ENCODE peak calls at places on chromosomes 12 and 14, in eight cellular contexts. G, J, S, K, P, F, B and H are unnamed samples. For H3K4me1 and H3K27me3, the result is how much of the 10 kb centered on the place peaks cover.

GRCh38 chr12:47867496-47867941 is 37.3 kb downstream of the VDR start:
- DNase-seq in S (peak), F (no peak), G (no peak), J (no peak), P (no peak), K (no peak), B (peak), H (peak)

GRCh38 chr12:26938660-26939185 is 453 bp downstream of the FGFR1OP2 start:
- DNase-seq in J (peak), S (no peak), K (no peak), G (no peak), P (peak), B (no peak), F (no peak), H (no peak)

GRCh38 chr12:49094966-49095365 is 365 bp upstream of the DHH start:
- DNase-seq in J (no peak), B (no peak), P (no peak), F (no peak), S (no peak), G (no peak), K (no peak), H (no peak)

GRCh38 chr14:75306917-75307699 is 28.5 kb downstream of the FOS start:
- DNase-seq in K (no peak), J (no peak), B (no peak), S (no peak), F (no peak), G (no peak), P (no peak), H (peak)

GRCh38 chr12:121861549-121862254 is 3.0 kb upstream of the HPD start:
- DNase-seq in B (peak), F (no peak), K (no peak), J (peak), S (peak), G (no peak), P (no peak), H (peak)

GRCh38 chr12:104457746-104458644 is 1.2 kb downstream of the CHST11 start:
- DNase-seq in B (no peak), S (peak), G (peak), J (no peak), P (no peak), K (no peak), F (peak), H (peak)

GRCh38 chr14:76957224-76957881 is 71.2 kb downstream of the IRF2BPL start:
- DNase-seq in G (no peak), K (no peak), P (no peak), B (no peak), S (no peak), J (no peak), F (no peak), H (no peak)

GRCh38 chr12:14048949-14049545 is 67.6 kb upstream of the GRIN2B start:
- DNase-seq in B (no peak), J (no peak), G (no peak), S (no peak), P (no peak), K (no peak), F (no peak), H (peak)

GRCh38 chr12:108793756-108794441 is 62.6 kb upstream of the CORO1C start:
- DNase-seq in S (no peak), B (peak), P (no peak), F (no peak), J (peak), G (peak), K (no peak), H (no peak)

GRCh38 chr14:77208266-77208978 is 26.8 kb downstream of the TMEM63C start:
- DNase-seq in F (peak), B (peak), P (peak), S (peak), G (peak), J (peak), K (no peak), H (peak)

GRCh38 chr12:88931598-88931997 is 351.3 kb upstream of the KITLG start:
- DNase-seq in B (no peak), S (peak), P (no peak), G (no peak), K (no peak), F (no peak), J (peak), H (no peak)

GRCh38 chr12:13913371-13913770 is 68.0 kb downstream of the GRIN2B start:
- DNase-seq in K (no peak), F (no peak), P (no peak), J (no peak), S (no peak), B (no peak), G (no peak), H (no peak)

GRCh38 chr12:111174283-111175108 is 194.4 kb downstream of the PHETA1 start:
- DNase-seq in J (no peak), B (peak), P (no peak), S (no peak), K (no peak), F (no peak), G (no peak), H (peak)

GRCh38 chr14:24353551-24354529 is 14.0 kb upstream of the RIPK3 start:
- DNase-seq in K (no peak), P (no peak), J (peak), G (peak), B (peak), F (no peak), S (peak), H (no peak)

GRCh38 chr14:56570295-56570694 is 9.3 kb upstream of the TMEM260 start:
- DNase-seq in G (no peak), K (no peak), P (no peak), J (no peak), B (no peak), S (no peak), F (no peak), H (no peak)

GRCh38 chr14:67269338-67270060 is 28.3 kb downstream of the PALS1 start:
- DNase-seq in B (peak), S (peak), K (no peak), F (no peak), G (no peak), P (no peak), J (no peak), H (no peak)

GRCh38 chr12:5268424-5269210 is 163.3 kb upstream of the NTF3 start:
- DNase-seq in G (no peak), F (no peak), J (no peak), K (no peak), S (no peak), B (no peak), P (no peak), H (no peak)

GRCh38 chr12:38921025-38921677 is 15.8 kb upstream of the CPNE8 start:
- DNase-seq in F (no peak), P (peak), G (peak), S (peak), K (no peak), J (peak), B (peak), H (peak)

GRCh38 chr12:57549909-57550627 is at the start of gene KIF5A:
- DNase-seq in K (no peak), S (peak), P (no peak), F (peak), J (no peak), B (no peak), G (peak), H (no peak)

GRCh38 chr12:11716794-11717532 is 67.5 kb downstream of the ETV6 start:
- DNase-seq in B (no peak), G (peak), F (no peak), K (no peak), S (peak), J (no peak), P (no peak), H (no peak)

GRCh38 chr12:98645572-98646067 is 530 bp downstream of the APAF1 start:
- DNase-seq in B (no peak), P (peak), K (peak), G (peak), F (peak), S (peak), J (no peak), H (peak)

GRCh38 chr12:76490763-76491162 is 68.8 kb downstream of the OSBPL8 start:
- DNase-seq in S (no peak), G (no peak), K (no peak), J (no peak), P (no peak), B (no peak), F (no peak), H (no peak)

GRCh38 chr12:11815397-11815796 is 165.9 kb downstream of the ETV6 start:
- DNase-seq in P (no peak), F (no peak), J (no peak), G (no peak), K (no peak), B (no peak), S (no peak), H (no peak)

GRCh38 chr12:113861708-113862312 is 104.3 kb downstream of the RBM19 start:
- DNase-seq in J (no peak), K (no peak), F (no peak), P (no peak), B (no peak), S (peak), G (no peak), H (no peak)

GRCh38 chr12:113860950-113861349 is 105.2 kb downstream of the RBM19 start:
- DNase-seq in F (no peak), J (no peak), B (peak), S (peak), G (no peak), P (no peak), K (no peak), H (no peak)

GRCh38 chr12:113860059-113860820 is 105.9 kb downstream of the RBM19 start:
- DNase-seq in K (no peak), P (no peak), G (no peak), S (no peak), J (no peak), F (no peak), B (no peak), H (no peak)

GRCh38 chr12:113857371-113857770 is 108.8 kb downstream of the RBM19 start:
- DNase-seq in F (no peak), J (no peak), P (no peak), S (no peak), K (no peak), G (no peak), B (no peak), H (no peak)

GRCh38 chr12:113858828-113859386 is 107.2 kb downstream of the RBM19 start:
- DNase-seq in K (no peak), B (no peak), P (no peak), F (no peak), G (no peak), S (no peak), J (no peak), H (no peak)
- H3K4me1 ChIP-seq in K (under half), B (under half), P (under half), F (under half), G (under half), S (under half), J (under half), H (under half)

GRCh38 chr14:105486333-105486973 is at the start of gene CRIP1:
- DNase-seq in P (no peak), J (no peak), S (no peak), B (no peak), F (no peak), K (no peak), G (no peak), H (no peak)

GRCh38 chr14:105484997-105485393 is 1.7 kb upstream of the CRIP1 start:
- DNase-seq in F (no peak), P (no peak), B (no peak), J (no peak), G (no peak), K (no peak), S (no peak), H (no peak)

GRCh38 chr14:105486974-105487448 is 325 bp downstream of the CRIP1 start:
- DNase-seq in J (no peak), P (no peak), K (no peak), B (no peak), S (no peak), G (peak), F (peak), H (no peak)

GRCh38 chr14:105484069-105484996 is 2.4 kb upstream of the CRIP1 start:
- DNase-seq in G (no peak), J (no peak), K (no peak), P (no peak), F (peak), S (peak), B (peak), H (no peak)

GRCh38 chr14:105485720-105486332 is 860 bp upstream of the CRIP1 start:
- DNase-seq in G (no peak), K (no peak), S (no peak), B (peak), P (no peak), J (peak), F (no peak), H (peak)
- H3K27me3 ChIP-seq in G (under half), K (under half), S (under half), B (under half), P (under half), J (under half), F (under half), H (under half)

GRCh38 chr14:69464379-69464778 is 20.1 kb upstream of the PLEKHD1 start:
- DNase-seq in K (no peak), B (peak), G (no peak), S (peak), J (no peak), F (no peak), P (no peak), H (no peak)
- H3K4me1 ChIP-seq in K (under half), B (under half), G (under half), S (under half), J (under half), F (under half), P (under half), H (under half)

GRCh38 chr14:101031721-101032120 is 128.2 kb upstream of the RTL1 start:
- DNase-seq in F (peak), P (no peak), J (no peak), G (no peak), K (no peak), B (no peak), S (no peak), H (no peak)

GRCh38 chr14:101031186-101031585 is 127.7 kb upstream of the RTL1 start:
- DNase-seq in K (no peak), P (no peak), S (no peak), F (peak), B (no peak), J (no peak), G (no peak), H (no peak)

GRCh38 chr14:101033006-101033405 is 129.5 kb upstream of the RTL1 start:
- DNase-seq in P (no peak), B (no peak), J (no peak), K (no peak), F (no peak), S (no peak), G (no peak), H (no peak)

GRCh38 chr14:101033446-101034165 is 130.1 kb upstream of the RTL1 start:
- DNase-seq in J (no peak), S (no peak), P (no peak), B (no peak), G (no peak), F (peak), K (no peak), H (no peak)

DNA sequence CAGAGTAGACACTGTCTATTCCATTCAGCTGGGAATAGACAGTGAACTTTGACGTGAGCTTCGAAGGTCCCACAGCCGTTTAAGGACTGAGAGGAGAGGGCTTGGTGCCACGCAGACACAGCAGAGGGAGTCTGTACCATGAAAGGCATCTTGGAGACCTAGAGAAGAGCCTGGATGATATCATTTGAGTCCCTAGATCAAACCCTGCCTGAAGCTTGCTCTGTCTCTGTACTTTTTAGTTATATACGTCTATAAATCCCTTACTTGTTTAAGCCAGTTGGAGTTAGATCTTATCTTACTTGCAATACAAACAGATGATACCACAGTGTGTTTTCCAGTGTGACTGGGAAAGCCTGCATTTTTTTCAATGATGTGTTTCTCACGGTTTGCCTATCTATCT is 128.9 kb upstream of the RTL1 start:
- DNase-seq in F (peak), S (no peak), J (no peak), K (no peak), B (no peak), P (no peak), G (no peak), H (no peak)
- H3K27me3 ChIP-seq in F (under half), S (under half), J (half or more), K (under half), B (under half), P (under half), G (under half), H (under half)

DNA sequence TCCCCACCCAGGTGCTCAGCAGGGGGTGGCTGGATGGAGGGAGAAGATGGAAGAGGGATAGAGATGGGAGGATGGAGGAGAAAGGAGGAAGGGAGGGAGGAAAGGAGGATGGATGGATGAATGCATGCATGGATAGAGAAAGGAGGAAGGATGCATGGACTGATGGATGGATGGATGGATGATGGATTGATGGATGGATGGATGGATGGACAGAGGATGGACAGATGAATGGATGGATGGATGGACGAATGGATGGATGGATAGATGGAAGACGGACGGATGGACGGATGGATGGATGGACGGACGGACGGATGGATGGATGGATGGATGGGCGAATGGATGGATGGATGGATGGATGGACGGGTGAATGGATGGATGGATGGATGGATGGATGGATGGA is 64.1 kb downstream of the NCOR2 start:
- DNase-seq in B (no peak), K (no peak), G (no peak), F (no peak), J (no peak), S (no peak), P (no peak), H (no peak)
- H3K4me1 ChIP-seq in B (under half), K (under half), G (under half), F (under half), J (under half), S (under half), P (under half), H (under half)